ENCODE peak calls at places on chromosomes 6 and 20, in ten cellular contexts. X is NCI-H69; S is NCI-H2081; E is dermis microvascular lymphatic vessel endothelial cell; I is stimulated activated CD4-positive, alpha-beta T cell treated with anti-CD3 and anti-CD28 coated beads, TNF-alpha, amount 100 ng/mL, for 24 hours; N is endothelial cell; C is activated T-helper 1 cell treated with Interleukin-2 at 50 U/mL for 16 hours; P is non-pigmented ciliary epithelial cell; R is heart right ventricle; A is HL-60. F is an unnamed sample.

GRCh38 chr6:20126789-20127653 is 85.2 kb downstream of the MBOAT1 start:
- DNase-seq in I (peak), X (peak), E (peak), A (peak), S (peak), N (peak), C (peak), P (no peak), R (peak), F (peak)

GRCh38 chr20:43941476-43942212 is 27.0 kb downstream of the TOX2 start:
- DNase-seq in P (no peak), I (no peak), N (no peak), S (no peak), C (no peak), A (peak), E (peak), X (no peak), R (no peak), F (no peak)

GRCh38 chr6:170034294-170034693 is 256.6 kb downstream of the DLL1 start:
- DNase-seq in X (no peak), A (no peak), N (no peak), I (no peak), C (no peak), P (no peak), S (no peak), R (no peak), E (no peak), F (no peak)

GRCh38 chr20:46826343-46826984 is 68.2 kb upstream of the EYA2 start:
- DNase-seq in R (no peak), E (no peak), X (no peak), P (no peak), A (no peak), I (no peak), C (no peak), N (no peak), S (no peak), F (no peak)

GRCh38 chr6:14621518-14621917 is 503.9 kb downstream of the CD83 start:
- DNase-seq in R (no peak), X (peak), A (no peak), E (no peak), P (no peak), N (no peak), C (no peak), S (no peak), I (no peak), F (no peak)

GRCh38 chr20:14896569-14896968 is 559.2 kb upstream of the FLRT3 start:
- DNase-seq in P (no peak), C (no peak), S (peak), A (no peak), N (no peak), E (no peak), I (no peak), X (peak), R (no peak), F (no peak)

GRCh38 chr6:24907959-24908358 is 27.8 kb downstream of the RIPOR2 start:
- DNase-seq in I (no peak), N (no peak), C (no peak), R (no peak), S (no peak), P (no peak), E (no peak), X (peak), A (no peak), F (no peak)

GRCh38 chr6:100488231-100488630 is 23.5 kb upstream of the SIM1 start:
- DNase-seq in A (no peak), C (no peak), E (no peak), P (no peak), X (no peak), S (no peak), I (no peak), N (no peak), R (no peak), F (no peak)

GRCh38 chr20:43711098-43711654 is 15.6 kb downstream of the GTSF1L start:
- DNase-seq in C (no peak), P (no peak), S (no peak), E (no peak), R (no peak), X (no peak), A (no peak), I (no peak), N (no peak), F (no peak)

GRCh38 chr6:44180886-44181285 is 22.3 kb downstream of the CAPN11 start:
- DNase-seq in R (no peak), I (no peak), S (no peak), E (no peak), N (no peak), C (no peak), A (no peak), P (no peak), X (no peak), F (no peak)

GRCh38 chr6:39411465-39411864 is 89.0 kb upstream of the KCNK16 start:
- DNase-seq in S (no peak), A (no peak), C (no peak), R (no peak), X (no peak), P (no peak), E (no peak), N (no peak), I (no peak), F (no peak)

GRCh38 chr20:53785320-53785719 is 191.7 kb upstream of the ZNF217 start:
- DNase-seq in R (no peak), E (no peak), P (no peak), S (no peak), X (no peak), A (no peak), N (no peak), C (no peak), I (no peak), F (no peak)

GRCh38 chr6:5084787-5085637 is at the start of gene PPP1R3G:
- DNase-seq in S (peak), E (peak), P (no peak), X (peak), I (no peak), R (peak), A (peak), N (peak), C (no peak), F (no peak)

GRCh38 chr20:44020406-44021148 is 105.9 kb downstream of the TOX2 start:
- DNase-seq in N (no peak), X (peak), C (no peak), P (no peak), I (no peak), E (no peak), A (no peak), R (no peak), S (no peak), F (no peak)

F was measured in AG04450.